ENCODE peak calls at places on chromosomes 13 and 19, in five cellular contexts. W, G, A, K and Z are unnamed samples.

GRCh38 chr19:22144394-22144793 is 52.4 kb downstream of the ZNF676 start:
- DNase-seq in G (peak), W (no peak), K (no peak), A (no peak), Z (no peak)

GRCh38 chr13:32941368-32941767 is 74.9 kb upstream of the KL start:
- DNase-seq in G (no peak), A (no peak), K (no peak), W (no peak), Z (no peak)

GRCh38 chr19:36775768-36776167 is 3.2 kb upstream of the ZNF850 start:
- DNase-seq in W (no peak), A (no peak), G (no peak), K (no peak), Z (no peak)

GRCh38 chr13:82898625-82899024 is 983.6 kb downstream of the SLITRK1 start:
- DNase-seq in G (no peak), K (no peak), W (no peak), A (no peak), Z (no peak)

GRCh38 chr13:29758591-29759114 is 91.8 kb downstream of the UBL3 start:
- DNase-seq in G (no peak), K (no peak), A (no peak), W (no peak), Z (peak)

GRCh38 chr13:66532146-66532545 is 698.0 kb downstream of the PCDH9 start:
- DNase-seq in A (no peak), K (no peak), W (no peak), G (peak), Z (no peak)

GRCh38 chr19:42433503-42434260 is 6.5 kb upstream of the LIPE start:
- DNase-seq in G (peak), A (no peak), W (peak), K (peak), Z (peak)

GRCh38 chr19:28504139-28504538 is 708.8 kb downstream of the UQCRFS1 start:
- DNase-seq in A (no peak), K (no peak), W (no peak), G (peak), Z (no peak)

GRCh38 chr19:33208371-33208770 is 14.2 kb downstream of the LRP3 start:
- DNase-seq in K (no peak), W (no peak), G (no peak), A (no peak), Z (no peak)

DNA sequence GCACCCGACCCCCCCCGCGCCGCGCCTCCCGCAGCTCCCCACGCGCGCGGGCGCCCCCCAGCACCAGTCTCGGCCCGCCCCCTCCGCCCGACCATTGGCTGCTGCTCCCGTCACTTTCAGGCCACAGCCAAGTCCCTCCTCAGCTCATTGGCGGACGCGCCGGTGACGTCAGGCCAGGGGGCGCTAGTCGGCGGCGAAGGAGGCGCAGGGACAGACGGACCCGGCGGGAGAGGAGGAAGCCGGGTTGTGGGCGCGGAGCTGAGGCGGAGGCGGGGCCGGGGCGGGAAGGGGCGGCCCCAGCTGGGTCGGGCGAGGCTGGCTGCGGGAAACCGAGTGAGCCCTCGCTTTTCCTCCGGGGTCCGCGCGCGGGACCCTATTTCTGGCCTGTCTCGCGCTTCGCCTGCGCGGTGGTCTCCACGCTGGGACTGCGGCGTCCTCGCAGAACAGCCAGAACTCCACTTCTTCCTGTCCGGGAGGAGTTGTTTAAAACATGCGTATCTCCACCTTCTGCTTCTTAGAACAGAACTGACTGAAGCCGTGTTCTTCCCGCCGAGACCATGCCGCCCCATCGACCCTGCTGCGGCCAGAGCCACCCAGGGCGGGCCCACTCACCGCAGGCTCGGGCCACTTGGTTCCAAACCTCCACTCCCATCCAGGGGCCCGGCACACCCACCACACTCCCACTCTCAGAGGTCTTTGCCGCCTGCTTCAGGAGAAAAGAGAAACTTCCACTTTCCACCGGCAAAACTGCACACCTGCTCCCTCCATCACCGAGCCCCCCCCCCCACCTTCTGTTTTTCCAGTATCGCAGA is 459 bp upstream of the TMTC4 start:
- DNase-seq in K (peak), W (peak), A (peak), G (peak), Z (peak)
- TF ChIP-seq CTCF in K (peak), W (peak), A (peak), G (peak), Z (peak)

DNA sequence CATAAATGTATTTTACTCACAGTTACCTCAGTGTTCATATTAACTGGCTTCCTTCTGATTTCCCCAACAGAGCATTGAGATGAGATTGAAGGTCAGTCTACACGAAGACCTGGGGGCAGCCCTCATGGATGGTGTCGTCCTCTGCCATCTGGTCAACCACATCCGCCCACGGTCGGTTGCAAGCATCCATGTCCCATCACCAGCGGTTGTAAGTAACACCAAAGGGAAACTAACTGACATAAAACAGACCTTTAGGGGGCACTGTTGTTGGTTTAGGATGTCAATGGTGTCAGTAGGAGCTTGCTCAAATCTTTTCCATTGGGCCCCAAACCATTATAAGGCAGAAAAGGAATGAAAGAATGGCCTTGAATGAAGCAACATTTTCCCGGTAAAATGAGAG is 68.2 kb downstream of the ESD start:
- DNase-seq in K (no peak), W (no peak), A (no peak), G (no peak), Z (no peak)
- TF ChIP-seq CTCF in K (no peak), W (no peak), A (peak), G (peak), Z (peak)

DNA sequence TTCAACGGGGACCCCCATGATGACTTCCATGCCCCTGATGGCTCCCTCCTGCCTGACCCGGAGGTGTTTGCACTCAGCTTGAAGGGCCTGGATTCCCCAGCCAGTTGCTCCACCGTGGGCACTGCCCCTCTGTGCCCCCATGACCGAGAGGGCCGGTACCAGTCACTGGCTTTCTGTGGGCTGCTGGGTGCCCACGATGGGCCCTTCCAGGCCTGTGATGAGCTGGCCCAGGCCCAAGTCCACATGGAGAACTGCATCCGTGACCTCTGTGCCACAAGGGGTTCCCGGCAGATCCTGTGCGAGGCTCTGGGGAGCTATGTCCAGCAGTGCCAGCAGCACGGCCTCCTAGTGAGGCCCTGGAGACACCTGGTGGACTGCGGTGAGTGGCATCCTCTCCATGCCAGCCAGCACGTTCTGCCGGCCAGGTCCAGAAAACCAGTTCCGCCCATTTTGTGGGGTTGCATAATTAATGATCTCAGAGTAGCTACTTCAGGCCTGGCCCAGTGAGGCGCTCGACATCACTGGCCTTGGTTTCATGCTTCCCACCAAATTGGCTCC is 34.9 kb upstream of the FXYD3 start:
- DNase-seq in K (no peak), W (no peak), G (no peak), A (no peak), Z (no peak)
- TF ChIP-seq CTCF in K (no peak), W (no peak), G (no peak), A (no peak), Z (no peak)

DNA sequence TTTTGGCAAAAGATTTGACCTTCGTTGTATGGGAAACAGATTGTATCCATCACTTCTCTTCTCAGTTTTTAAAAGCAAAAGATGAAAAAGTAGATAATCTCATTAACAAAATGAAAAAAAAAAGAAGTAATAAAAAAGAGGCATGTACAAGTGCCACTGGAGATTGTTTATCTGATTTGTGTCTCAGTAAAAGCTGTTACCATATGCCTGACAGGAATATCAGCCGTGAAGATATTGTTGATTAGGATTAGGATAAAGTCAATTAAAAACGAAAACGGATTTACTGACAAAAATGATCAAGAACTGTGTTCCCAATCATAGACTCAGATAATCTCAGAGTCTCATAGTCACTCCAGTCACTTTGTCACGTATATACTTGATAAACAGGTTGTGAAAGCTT is 842.1 kb upstream of the SLC10A2 start:
- DNase-seq in A (no peak), W (no peak), K (no peak), G (no peak), Z (no peak)
- TF ChIP-seq CTCF in A (no peak), W (no peak), K (no peak), G (no peak), Z (no peak)

GRCh38 chr13:39417131-39417530 is 185.9 kb downstream of the LHFPL6 start:
- DNase-seq in G (peak), K (no peak), A (no peak), W (no peak), Z (no peak)
- TF ChIP-seq CTCF in G (peak), K (peak), A (peak), W (no peak), Z (no peak)

GRCh38 chr19:46077815-46078167 is 37.0 kb upstream of the IGFL4 start:
- DNase-seq in W (no peak), A (no peak), K (no peak), G (no peak), Z (no peak)
- TF ChIP-seq CTCF in W (no peak), A (peak), K (peak), G (no peak), Z (no peak)

GRCh38 chr13:97512732-97513131 is 78.8 kb downstream of the RAP2A start:
- DNase-seq in W (no peak), K (no peak), A (no peak), G (no peak), Z (no peak)
- TF ChIP-seq CTCF in W (no peak), K (no peak), A (no peak), G (no peak), Z (no peak)

GRCh38 chr13:36819064-36819810 is at the start of gene RFXAP:
- DNase-seq in W (peak), A (no peak), K (peak), G (peak), Z (peak)
- TF ChIP-seq CTCF in W (no peak), A (no peak), K (no peak), G (no peak), Z (no peak)

GRCh38 chr19:35154535-35155406 is at the start of gene FXYD5:
- DNase-seq in G (peak), A (no peak), K (no peak), W (peak), Z (peak)
- TF ChIP-seq CTCF in G (no peak), A (no peak), K (no peak), W (peak), Z (no peak)